ENCODE peak calls at places on chromosomes 5 and 9, in four cellular contexts. B is progenitor cell of endocrine pancreas; P is posterior vena cava; E is stimulated activated naive B cell treated with anti-CD40 and anti-IgM and Interleukin-4, amounts not matched to agents 10 μg/mL and 1 μg/mL and 100 μg/mL, for 72 hours. M is an unnamed sample.

GRCh38 chr9:74777136-74777879 is 110.4 kb downstream of the TRPM6 start:
- DNase-seq in B (peak), E (peak), P (peak), M (no peak)

GRCh38 chr9:131318211-131318610 is 28.7 kb downstream of the PLPP7 start:
- DNase-seq in P (peak), B (no peak), E (no peak), M (no peak)

GRCh38 chr5:74963407-74963806 is 89.0 kb downstream of the GCNT4 start:
- DNase-seq in B (no peak), E (no peak), P (no peak), M (no peak)

GRCh38 chr5:14174235-14174636 is 31.1 kb downstream of the TRIO start:
- DNase-seq in B (no peak), E (no peak), P (no peak), M (no peak)

GRCh38 chr5:149002053-149002452 is 60.8 kb downstream of the SH3TC2 start:
- DNase-seq in B (peak), E (no peak), P (no peak), M (no peak)

GRCh38 chr5:79456890-79457583 is 56.9 kb downstream of the HOMER1 start:
- DNase-seq in P (no peak), B (no peak), E (no peak), M (no peak)

GRCh38 chr5:134592141-134592746 is 40.4 kb downstream of the SAR1B start:
- DNase-seq in P (no peak), B (no peak), E (no peak), M (peak)

GRCh38 chr9:107883496-107884120 is 394.0 kb upstream of the KLF4 start:
- DNase-seq in P (no peak), E (peak), B (no peak), M (no peak)

GRCh38 chr9:113580041-113580953 is 116.8 kb downstream of the RGS3 start:
- DNase-seq in P (peak), B (no peak), E (peak), M (no peak)

GRCh38 chr5:143026380-143026779 is 256.2 kb downstream of the ARHGAP26 start:
- DNase-seq in E (no peak), P (no peak), B (no peak), M (no peak)

GRCh38 chr9:124309665-124310064 is 51.9 kb downstream of the NEK6 start:
- DNase-seq in E (no peak), B (no peak), P (no peak), M (no peak)

GRCh38 chr9:127717766-127718165 is 1.9 kb downstream of the TTC16 start:
- DNase-seq in E (no peak), P (no peak), B (no peak), M (no peak)